ENCODE peak calls at places on chromosomes 3 and 15, in nine cellular contexts. N is foreskin fibroblast, G is small intestine, Y is A549, S is lower lobe of right lung, P is astrocyte of the cerebellum, D is H7, I is right atrium auricular region, K is PC-3. J is an unnamed sample.

GRCh38 chr15:39598186-39598850 is 17.4 kb downstream of the THBS1 start:
- DNase-seq in I (no peak), Y (no peak), N (peak), S (no peak), P (no peak), G (no peak), D (no peak), K (peak), J (no peak)

GRCh38 chr3:9809615-9810356 is at the start of gene TTLL3:
- DNase-seq in S (peak), P (no peak), Y (peak), N (peak), I (peak), G (peak), K (peak), D (peak), J (peak)

GRCh38 chr3:20104167-20104661 is 64.0 kb downstream of the KAT2B start:
- DNase-seq in Y (no peak), I (no peak), P (no peak), G (peak), S (no peak), K (no peak), N (no peak), D (no peak), J (no peak)

GRCh38 chr3:129622418-129622872 is 16.0 kb upstream of the PLXND1 start:
- DNase-seq in S (peak), P (no peak), K (no peak), I (no peak), N (no peak), Y (no peak), D (peak), G (no peak), J (no peak)

GRCh38 chr15:99126195-99126594 is 21.3 kb downstream of the SYNM start:
- DNase-seq in K (no peak), G (no peak), D (no peak), N (no peak), P (no peak), S (peak), Y (no peak), I (no peak), J (no peak)

GRCh38 chr3:47315069-47315647 is 32.4 kb downstream of the KLHL18 start:
- DNase-seq in S (no peak), N (no peak), I (no peak), G (no peak), K (no peak), D (no peak), P (no peak), Y (no peak), J (peak)

GRCh38 chr15:75193272-75193671 is 8.4 kb upstream of the C15orf39 start:
- DNase-seq in P (no peak), Y (no peak), S (no peak), G (no peak), N (no peak), K (no peak), I (no peak), D (peak), J (no peak)

GRCh38 chr15:80568298-80568697 is 126.8 kb upstream of the ABHD17C start:
- DNase-seq in Y (no peak), S (no peak), I (no peak), K (peak), P (peak), D (no peak), G (no peak), N (peak), J (no peak)

GRCh38 chr3:171953300-171954022 is 85.9 kb upstream of the FNDC3B start:
- DNase-seq in Y (no peak), I (no peak), K (peak), S (no peak), P (no peak), G (no peak), D (no peak), N (no peak), J (no peak)

GRCh38 chr15:40500584-40501330 is 30.0 kb downstream of the CHST14 start:
- DNase-seq in N (peak), S (no peak), D (no peak), K (peak), P (no peak), Y (no peak), I (no peak), G (no peak), J (no peak)

GRCh38 chr3:55899887-55900286 is 412.8 kb upstream of the WNT5A start:
- DNase-seq in N (no peak), K (peak), I (no peak), D (peak), Y (peak), P (no peak), G (no peak), S (no peak), J (no peak)

GRCh38 chr3:12187448-12188327 is 29.0 kb upstream of the TIMP4 start:
- DNase-seq in S (peak), G (peak), N (no peak), D (no peak), P (no peak), I (no peak), Y (no peak), K (peak), J (no peak)

GRCh38 chr3:12186515-12187286 is 28.0 kb upstream of the TIMP4 start:
- DNase-seq in Y (no peak), I (no peak), P (no peak), G (no peak), N (no peak), S (no peak), K (no peak), D (no peak), J (no peak)

GRCh38 chr3:12190221-12190807 is 31.6 kb upstream of the TIMP4 start:
- DNase-seq in I (peak), S (no peak), G (no peak), D (no peak), Y (no peak), K (no peak), P (no peak), N (no peak), J (no peak)

GRCh38 chr3:12188681-12189287 is 30.1 kb upstream of the TIMP4 start:
- DNase-seq in K (no peak), G (no peak), S (no peak), N (no peak), P (no peak), D (no peak), I (no peak), Y (no peak), J (no peak)

GRCh38 chr3:12188328-12188648 is 29.6 kb upstream of the TIMP4 start:
- DNase-seq in D (no peak), P (no peak), I (no peak), K (no peak), N (no peak), S (no peak), G (no peak), Y (no peak), J (no peak)
- H3K4me3 ChIP-seq in D (no peak), P (no peak), I (no peak), K (peak), N (no peak), S (no peak), G (no peak), Y (no peak), J (no peak)

GRCh38 chr3:115710799-115711198 is 87.5 kb downstream of the GAP43 start:
- DNase-seq in P (no peak), S (no peak), Y (no peak), D (no peak), G (no peak), K (no peak), I (no peak), N (no peak), J (no peak)

GRCh38 chr3:115706311-115706829 is 83.1 kb downstream of the GAP43 start:
- DNase-seq in Y (no peak), P (no peak), K (no peak), N (no peak), I (no peak), S (no peak), D (no peak), G (no peak), J (no peak)

GRCh38 chr3:115709135-115709534 is 85.8 kb downstream of the GAP43 start:
- DNase-seq in N (no peak), P (no peak), K (no peak), D (no peak), G (no peak), S (no peak), Y (no peak), I (no peak), J (no peak)

GRCh38 chr3:115709931-115710330 is 86.6 kb downstream of the GAP43 start:
- DNase-seq in K (no peak), P (no peak), Y (no peak), D (no peak), I (no peak), N (no peak), G (no peak), S (no peak), J (no peak)

DNA sequence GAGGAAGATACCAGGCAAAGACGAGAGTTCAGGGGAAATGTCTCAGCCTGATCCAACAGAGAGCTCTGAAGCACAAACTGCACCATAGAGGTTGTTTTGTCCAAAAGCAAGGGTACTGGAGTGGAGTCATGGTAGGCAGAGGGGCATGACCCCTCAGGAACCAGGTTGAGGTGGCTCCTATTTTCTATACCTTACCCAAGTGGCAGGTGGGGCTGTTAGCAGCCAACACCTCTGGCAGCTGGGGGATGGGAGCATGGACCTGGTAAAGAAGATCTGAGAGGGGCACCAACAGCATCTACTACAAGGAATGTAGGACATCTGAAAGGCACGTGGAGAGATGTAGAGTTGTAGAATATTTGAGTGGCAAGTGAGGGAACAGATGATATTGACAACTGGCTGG is 85.2 kb downstream of the GAP43 start:
- DNase-seq in Y (no peak), K (no peak), P (no peak), N (no peak), S (no peak), I (no peak), G (no peak), D (no peak), J (no peak)
- H3K4me3 ChIP-seq in Y (no peak), K (no peak), P (no peak), N (no peak), S (no peak), I (no peak), G (no peak), D (no peak), J (no peak)

GRCh38 chr15:65363306-65363705 is 14.5 kb downstream of the IGDCC3 start:
- DNase-seq in S (no peak), G (no peak), Y (no peak), K (no peak), N (no peak), D (peak), P (no peak), I (no peak), J (no peak)
- H3K4me3 ChIP-seq in S (no peak), G (no peak), Y (no peak), K (no peak), N (no peak), D (no peak), P (no peak), I (no peak), J (no peak)

GRCh38 chr3:62403765-62404164 is 30.4 kb upstream of the FEZF2 start:
- DNase-seq in N (no peak), K (no peak), S (no peak), P (no peak), G (no peak), I (no peak), D (no peak), Y (no peak), J (no peak)
- H3K4me3 ChIP-seq in N (no peak), K (no peak), S (no peak), P (no peak), G (no peak), I (no peak), D (no peak), Y (no peak), J (no peak)

GRCh38 chr3:58238830-58239229 is 1.2 kb downstream of the ABHD6 start:
- DNase-seq in P (no peak), S (no peak), K (no peak), D (peak), Y (no peak), I (no peak), G (no peak), N (no peak), J (no peak)
- H3K4me3 ChIP-seq in P (no peak), S (peak), K (peak), D (peak), Y (peak), I (peak), G (peak), N (no peak), J (no peak)

DNA sequence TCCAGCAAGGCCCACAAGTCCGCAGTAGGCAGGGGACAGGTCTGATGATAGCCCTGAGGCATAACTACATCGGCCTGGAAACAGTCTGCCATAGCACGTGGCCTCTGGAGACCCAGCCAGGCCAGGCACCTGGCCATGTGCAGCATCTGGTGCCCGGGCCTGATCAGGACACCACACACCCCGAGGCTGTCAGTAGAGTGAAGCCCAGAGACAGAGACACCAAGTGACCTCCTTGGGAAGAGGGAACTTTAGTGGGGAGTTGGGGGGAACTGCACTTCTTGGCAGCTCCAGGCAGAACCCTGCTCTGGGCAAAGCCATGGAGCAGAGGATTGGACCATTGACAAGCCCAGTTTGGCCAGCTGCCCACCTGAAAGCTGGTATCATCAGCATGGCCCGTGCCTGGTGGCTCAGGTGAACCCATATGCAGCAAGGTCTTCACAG is 1.2 kb downstream of the SHISA5 start:
- DNase-seq in Y (no peak), N (no peak), G (no peak), S (peak), I (no peak), K (no peak), P (no peak), D (no peak), J (peak)
- H3K4me3 ChIP-seq in Y (no peak), N (peak), G (no peak), S (peak), I (peak), K (peak), P (peak), D (no peak), J (peak)

GRCh38 chr3:147216143-147216673 is 190.1 kb downstream of the ZIC4 start:
- DNase-seq in S (no peak), K (no peak), I (no peak), N (no peak), G (no peak), Y (no peak), D (no peak), P (no peak), J (no peak)

GRCh38 chr3:147215660-147216059 is 190.7 kb downstream of the ZIC4 start:
- DNase-seq in S (no peak), G (no peak), I (no peak), N (no peak), Y (no peak), K (no peak), P (no peak), D (no peak), J (no peak)

GRCh38 chr3:147218976-147219375 is 187.4 kb downstream of the ZIC4 start:
- DNase-seq in S (no peak), G (no peak), P (no peak), N (no peak), I (no peak), K (no peak), D (no peak), Y (no peak), J (no peak)

GRCh38 chr3:147210676-147211075 is 195.7 kb downstream of the ZIC4 start:
- DNase-seq in I (no peak), S (no peak), K (no peak), G (no peak), N (no peak), D (no peak), Y (no peak), P (peak), J (no peak)

GRCh38 chr3:147213633-147214032 is 192.7 kb downstream of the ZIC4 start:
- DNase-seq in Y (no peak), N (no peak), I (no peak), P (no peak), D (no peak), G (no peak), S (no peak), K (no peak), J (no peak)
- H3K4me3 ChIP-seq in Y (no peak), N (no peak), I (no peak), P (no peak), D (no peak), G (no peak), S (no peak), K (no peak), J (no peak)

GRCh38 chr15:92840149-92840548 is 60.0 kb upstream of the CHD2 start:
- DNase-seq in K (peak), D (no peak), Y (no peak), P (no peak), I (no peak), S (no peak), N (no peak), G (no peak), J (no peak)

GRCh38 chr15:92843819-92844218 is 56.3 kb upstream of the CHD2 start:
- DNase-seq in K (no peak), N (no peak), P (no peak), G (no peak), D (no peak), I (no peak), S (no peak), Y (no peak), J (no peak)

GRCh38 chr15:92843326-92843725 is 56.8 kb upstream of the CHD2 start:
- DNase-seq in G (no peak), K (no peak), Y (no peak), P (no peak), I (no peak), N (no peak), S (no peak), D (no peak), J (no peak)

GRCh38 chr15:92845109-92845508 is 55.0 kb upstream of the CHD2 start:
- DNase-seq in G (peak), N (peak), P (no peak), S (no peak), D (no peak), Y (no peak), K (peak), I (no peak), J (no peak)

DNA sequence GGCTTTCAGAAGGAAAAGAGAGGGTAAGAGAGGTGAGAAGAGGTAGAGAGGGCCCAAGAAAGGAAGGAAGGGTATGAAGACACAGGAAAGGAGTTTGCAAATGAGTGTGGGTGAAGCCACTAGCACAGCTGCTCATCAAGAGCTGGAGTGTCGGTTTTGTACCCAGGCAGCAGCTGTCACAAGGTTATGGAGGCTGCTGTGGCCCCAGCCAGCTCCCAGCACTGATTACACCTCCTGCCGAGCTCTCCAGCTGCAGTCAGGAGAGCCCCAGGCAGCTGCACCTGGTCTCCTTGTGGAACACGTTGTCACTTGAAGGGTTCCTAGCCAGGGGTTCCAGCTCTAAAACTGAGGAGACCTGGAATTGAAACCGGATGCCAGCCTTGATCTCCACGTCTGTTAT is 60.4 kb upstream of the CHD2 start:
- DNase-seq in G (no peak), S (no peak), I (no peak), K (no peak), D (no peak), Y (no peak), P (no peak), N (no peak), J (no peak)
- H3K4me3 ChIP-seq in G (no peak), S (no peak), I (no peak), K (no peak), D (no peak), Y (no peak), P (no peak), N (no peak), J (no peak)

DNA sequence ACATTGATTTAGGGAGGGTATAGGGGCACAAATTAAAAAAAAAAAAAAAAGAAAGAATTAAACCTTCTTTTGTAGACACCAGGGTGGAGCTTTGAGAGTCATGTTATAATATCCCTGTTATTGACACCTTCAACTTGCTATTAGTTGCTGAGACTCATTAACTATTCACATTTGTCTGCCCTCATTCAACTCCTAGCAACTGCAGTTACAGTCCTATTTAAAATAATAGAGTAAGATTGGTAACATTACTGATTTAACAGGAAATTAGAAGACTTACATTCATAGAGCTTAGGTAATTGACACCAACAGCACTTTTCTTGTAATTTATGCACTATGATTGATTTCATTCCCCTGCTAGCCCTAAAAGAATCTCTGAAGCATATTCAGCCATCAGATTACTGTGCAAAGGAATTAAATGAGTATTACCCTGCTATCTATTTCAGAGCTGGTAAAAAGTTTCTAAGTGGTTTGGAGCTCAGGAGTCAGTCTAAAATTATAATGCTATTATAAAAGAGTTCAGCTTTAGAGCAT is 148.8 kb upstream of the TBL1XR1 start:
- DNase-seq in N (no peak), K (no peak), S (no peak), P (no peak), G (no peak), Y (no peak), D (no peak), I (no peak), J (no peak)
- H3K4me3 ChIP-seq in N (no peak), K (no peak), S (no peak), P (no peak), G (no peak), Y (no peak), D (no peak), I (no peak), J (no peak)

GRCh38 chr3:102410616-102411015 is 24.2 kb upstream of the ZPLD1 start:
- DNase-seq in N (no peak), P (peak), G (no peak), Y (no peak), S (no peak), I (no peak), D (no peak), K (peak), J (no peak)

GRCh38 chr3:102419786-102420185 is 15.0 kb upstream of the ZPLD1 start:
- DNase-seq in Y (no peak), K (no peak), P (no peak), S (no peak), D (no peak), G (no peak), N (no peak), I (no peak), J (no peak)

DNA sequence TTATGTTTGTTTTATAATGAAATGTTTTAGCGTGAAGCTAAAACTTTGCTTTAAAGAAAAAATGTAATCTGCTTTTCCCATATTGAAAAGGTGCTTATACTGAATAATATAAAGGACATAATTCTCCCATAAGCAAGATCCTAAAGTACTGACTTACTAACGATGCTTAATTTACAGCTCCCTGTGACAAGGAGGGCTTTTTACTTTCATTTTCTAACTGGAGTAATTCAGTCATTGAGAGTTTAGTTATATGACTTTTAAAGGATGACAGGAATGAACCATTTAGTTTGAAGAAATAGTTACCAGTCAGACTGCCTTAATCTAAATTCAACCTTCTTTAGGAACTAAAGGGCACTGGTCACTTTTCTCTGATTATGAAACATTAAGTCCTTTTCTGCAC is 19.3 kb upstream of the ZPLD1 start:
- DNase-seq in P (no peak), K (no peak), Y (no peak), D (no peak), N (no peak), S (no peak), I (no peak), G (peak), J (no peak)
- H3K4me3 ChIP-seq in P (no peak), K (no peak), Y (no peak), D (no peak), N (no peak), S (peak), I (peak), G (no peak), J (no peak)

J was measured in tibial nerve.